ENCODE peak calls at places on chromosomes 3 and 15, in nine cellular contexts. G is lower lobe of right lung; U is uterus; L is left ventricle myocardium inferior; V is keratinocyte; I is CD4-positive, alpha-beta memory T cell; H is cardiac muscle cell; F is kidney; E is ovary. A is an unnamed sample.

GRCh38 chr3:71428841-71429609 is 154.5 kb downstream of the FOXP1 start:
- DNase-seq in G (peak), U (no peak), L (peak), V (no peak), I (no peak), H (peak), F (peak), E (peak), A (no peak)

GRCh38 chr3:61872077-61872706 is 310.8 kb downstream of the PTPRG start:
- DNase-seq in G (no peak), U (no peak), L (no peak), V (no peak), I (no peak), H (peak), F (no peak), E (no peak), A (no peak)

GRCh38 chr3:67329358-67329757 is 325.1 kb downstream of the SUCLG2 start:
- DNase-seq in G (no peak), U (no peak), L (no peak), V (no peak), I (no peak), H (no peak), F (no peak), E (no peak), A (no peak)

GRCh38 chr3:138694287-138695007 is 85.9 kb downstream of the FAIM start:
- DNase-seq in G (no peak), U (no peak), L (no peak), V (peak), I (no peak), H (peak), F (no peak), E (peak), A (no peak)

GRCh38 chr3:186653984-186654383 is 11.8 kb upstream of the HRG start:
- DNase-seq in G (no peak), U (no peak), L (no peak), V (no peak), I (no peak), H (peak), F (no peak), E (no peak), A (no peak)

GRCh38 chr3:126349071-126349470 is 8.1 kb downstream of the KLF15 start:
- DNase-seq in G (peak), U (peak), L (no peak), V (no peak), I (no peak), H (no peak), F (peak), E (no peak), A (peak)

GRCh38 chr15:34725565-34725964 is 29.2 kb downstream of the GJD2 start:
- DNase-seq in G (no peak), U (no peak), L (no peak), V (no peak), I (no peak), H (no peak), F (no peak), E (no peak), A (no peak)

GRCh38 chr15:80551348-80551747 is 143.8 kb upstream of the ABHD17C start:
- DNase-seq in G (no peak), U (no peak), L (no peak), V (no peak), I (no peak), H (peak), F (no peak), E (no peak), A (no peak)

GRCh38 chr15:69794643-69795461 is 302.9 kb downstream of the TLE3 start:
- DNase-seq in G (no peak), U (peak), L (no peak), V (no peak), I (no peak), H (peak), F (peak), E (peak), A (peak)

GRCh38 chr3:136893848-136894443 is 31.9 kb downstream of the NCK1 start:
- DNase-seq in G (no peak), U (no peak), L (no peak), V (no peak), I (no peak), H (peak), F (no peak), E (no peak), A (no peak)

GRCh38 chr3:146033950-146034349 is 127.0 kb downstream of the PLOD2 start:
- DNase-seq in G (no peak), U (no peak), L (no peak), V (no peak), I (no peak), H (no peak), F (no peak), E (no peak), A (no peak)

GRCh38 chr3:38190481-38190881 is 25.1 kb downstream of the OXSR1 start:
- DNase-seq in G (no peak), U (no peak), L (no peak), V (no peak), I (no peak), H (no peak), F (no peak), E (no peak), A (no peak)

GRCh38 chr3:37310666-37311050 is 136.3 kb upstream of the LRRFIP2 start:
- DNase-seq in G (no peak), U (no peak), L (no peak), V (no peak), I (no peak), H (peak), F (no peak), E (no peak), A (peak)

GRCh38 chr3:162810776-162811175 is 1314.2 kb downstream of the OTOL1 start:
- DNase-seq in G (no peak), U (no peak), L (no peak), V (no peak), I (no peak), H (no peak), F (no peak), E (no peak), A (no peak)

GRCh38 chr3:138916824-138917223 is 30.1 kb downstream of the FOXL2 start:
- DNase-seq in G (peak), U (no peak), L (no peak), V (no peak), I (no peak), H (no peak), F (peak), E (no peak), A (no peak)

GRCh38 chr3:55406666-55407425 is 80.3 kb downstream of the WNT5A start:
- DNase-seq in G (no peak), U (no peak), L (no peak), V (no peak), I (no peak), H (no peak), F (no peak), E (no peak), A (no peak)

GRCh38 chr3:105938826-105939225 is 70.0 kb upstream of the CBLB start:
- DNase-seq in G (no peak), U (no peak), L (no peak), V (no peak), I (no peak), H (no peak), F (no peak), E (no peak), A (no peak)

GRCh38 chr15:83046558-83047127 is 20.4 kb downstream of the BTBD1 start:
- DNase-seq in G (no peak), U (no peak), L (no peak), V (no peak), I (no peak), H (peak), F (no peak), E (no peak), A (no peak)

GRCh38 chr3:46395210-46395661 is 11.6 kb downstream of the CCR5AS start:
- DNase-seq in G (no peak), U (no peak), L (no peak), V (no peak), I (no peak), H (peak), F (no peak), E (no peak), A (no peak)

GRCh38 chr3:71510485-71510884 is 73.0 kb downstream of the FOXP1 start:
- DNase-seq in G (no peak), U (no peak), L (no peak), V (no peak), I (no peak), H (peak), F (no peak), E (no peak), A (no peak)

GRCh38 chr15:51048308-51048707 is 46.4 kb downstream of the TNFAIP8L3 start:
- DNase-seq in G (no peak), U (no peak), L (no peak), V (no peak), I (no peak), H (no peak), F (no peak), E (no peak), A (no peak)

GRCh38 chr3:177529716-177530335 is 332.5 kb upstream of the TBL1XR1 start:
- DNase-seq in G (no peak), U (no peak), L (no peak), V (no peak), I (no peak), H (peak), F (no peak), E (no peak), A (no peak)

GRCh38 chr15:99518191-99518590 is 47.6 kb upstream of the MEF2A start:
- DNase-seq in G (no peak), U (no peak), L (no peak), V (no peak), I (no peak), H (no peak), F (no peak), E (no peak), A (no peak)

GRCh38 chr15:98896002-98896721 is 111.4 kb downstream of the PGPEP1L start:
- DNase-seq in G (no peak), U (no peak), L (no peak), V (no peak), I (no peak), H (peak), F (no peak), E (no peak), A (no peak)

GRCh38 chr3:115469649-115470048 is 153.7 kb upstream of the GAP43 start:
- DNase-seq in G (no peak), U (no peak), L (no peak), V (no peak), I (no peak), H (no peak), F (no peak), E (no peak), A (no peak)

GRCh38 chr3:165919284-165919683 is 82.1 kb upstream of the BCHE start:
- DNase-seq in G (no peak), U (no peak), L (no peak), V (no peak), I (no peak), H (no peak), F (no peak), E (no peak), A (no peak)

GRCh38 chr15:66685638-66686150 is 16.3 kb upstream of the SMAD6 start:
- DNase-seq in G (no peak), U (no peak), L (no peak), V (no peak), I (no peak), H (no peak), F (no peak), E (no peak), A (no peak)

GRCh38 chr3:36923981-36924747 is 20.7 kb downstream of the TRANK1 start:
- DNase-seq in G (no peak), U (no peak), L (no peak), V (no peak), I (no peak), H (no peak), F (no peak), E (no peak), A (no peak)

GRCh38 chr15:28992996-28993719 is 107.4 kb downstream of the APBA2 start:
- DNase-seq in G (no peak), U (no peak), L (no peak), V (no peak), I (no peak), H (no peak), F (no peak), E (peak), A (no peak)

GRCh38 chr3:180189310-180189648 is 152.5 kb upstream of the PEX5L start:
- DNase-seq in G (no peak), U (no peak), L (no peak), V (no peak), I (no peak), H (no peak), F (no peak), E (no peak), A (no peak)

GRCh38 chr3:8499181-8499611 is 2.4 kb upstream of the LMCD1 start:
- DNase-seq in G (no peak), U (no peak), L (no peak), V (no peak), I (no peak), H (peak), F (no peak), E (no peak), A (no peak)

GRCh38 chr3:187265461-187265955 is 26.0 kb downstream of the MASP1 start:
- DNase-seq in G (no peak), U (no peak), L (no peak), V (no peak), I (no peak), H (no peak), F (no peak), E (no peak), A (no peak)

GRCh38 chr3:6177417-6177816 is 683.5 kb upstream of the GRM7 start:
- DNase-seq in G (no peak), U (no peak), L (no peak), V (no peak), I (no peak), H (no peak), F (no peak), E (no peak), A (no peak)

GRCh38 chr3:13866406-13866965 is 13.4 kb downstream of the WNT7A start:
- DNase-seq in G (no peak), U (no peak), L (no peak), V (no peak), I (peak), H (no peak), F (peak), E (no peak), A (no peak)

GRCh38 chr15:38201714-38202113 is 50.9 kb upstream of the SPRED1 start:
- DNase-seq in G (no peak), U (no peak), L (no peak), V (no peak), I (no peak), H (peak), F (no peak), E (no peak), A (no peak)

GRCh38 chr3:40615110-40615915 is 90.6 kb downstream of the ZNF621 start:
- DNase-seq in G (no peak), U (no peak), L (no peak), V (no peak), I (no peak), H (no peak), F (no peak), E (no peak), A (no peak)

GRCh38 chr3:63043631-63044030 is 168.4 kb upstream of the CADPS start:
- DNase-seq in G (no peak), U (no peak), L (no peak), V (no peak), I (no peak), H (no peak), F (no peak), E (no peak), A (no peak)

GRCh38 chr3:135490219-135490618 is 475.3 kb upstream of the PPP2R3A start:
- DNase-seq in G (no peak), U (no peak), L (no peak), V (no peak), I (no peak), H (no peak), F (no peak), E (no peak), A (no peak)

GRCh38 chr15:49895337-49896223 is 223.5 kb downstream of the ATP8B4 start:
- DNase-seq in G (no peak), U (no peak), L (no peak), V (no peak), I (no peak), H (peak), F (no peak), E (no peak), A (no peak)
- H3K27ac ChIP-seq in G (peak), U (peak), L (peak), V (no peak), I (no peak), H (no peak), F (peak), E (no peak), A (no peak)

GRCh38 chr15:57667171-57667924 is 39.2 kb upstream of the POLR2M start:
- DNase-seq in G (no peak), U (peak), L (no peak), V (no peak), I (no peak), H (peak), F (no peak), E (peak), A (no peak)
- H3K4me3 ChIP-seq in G (no peak), U (no peak), L (peak), V (no peak), I (no peak), H (no peak), F (peak), E (no peak), A (peak)

GRCh38 chr3:154121236-154122095 is at the start of gene ARHGEF26:
- DNase-seq in G (peak), U (peak), L (peak), V (no peak), I (peak), H (peak), F (peak), E (peak), A (peak)

GRCh38 chr3:154125378-154126030 is 4.3 kb downstream of the ARHGEF26 start:
- DNase-seq in G (no peak), U (no peak), L (no peak), V (no peak), I (no peak), H (no peak), F (no peak), E (no peak), A (no peak)

GRCh38 chr3:154120903-154121235 is 321 bp upstream of the ARHGEF26 start:
- DNase-seq in G (no peak), U (no peak), L (no peak), V (no peak), I (no peak), H (no peak), F (no peak), E (no peak), A (no peak)

GRCh38 chr3:154122096-154122911 is 1.1 kb downstream of the ARHGEF26 start:
- DNase-seq in G (peak), U (peak), L (peak), V (no peak), I (no peak), H (no peak), F (peak), E (peak), A (no peak)

GRCh38 chr3:154122912-154123559 is 1.8 kb downstream of the ARHGEF26 start:
- DNase-seq in G (no peak), U (peak), L (no peak), V (no peak), I (no peak), H (peak), F (no peak), E (no peak), A (no peak)
- H3K27ac ChIP-seq in G (peak), U (peak), L (peak), V (peak), I (no peak), H (no peak), F (no peak), E (peak), A (peak)

DNA sequence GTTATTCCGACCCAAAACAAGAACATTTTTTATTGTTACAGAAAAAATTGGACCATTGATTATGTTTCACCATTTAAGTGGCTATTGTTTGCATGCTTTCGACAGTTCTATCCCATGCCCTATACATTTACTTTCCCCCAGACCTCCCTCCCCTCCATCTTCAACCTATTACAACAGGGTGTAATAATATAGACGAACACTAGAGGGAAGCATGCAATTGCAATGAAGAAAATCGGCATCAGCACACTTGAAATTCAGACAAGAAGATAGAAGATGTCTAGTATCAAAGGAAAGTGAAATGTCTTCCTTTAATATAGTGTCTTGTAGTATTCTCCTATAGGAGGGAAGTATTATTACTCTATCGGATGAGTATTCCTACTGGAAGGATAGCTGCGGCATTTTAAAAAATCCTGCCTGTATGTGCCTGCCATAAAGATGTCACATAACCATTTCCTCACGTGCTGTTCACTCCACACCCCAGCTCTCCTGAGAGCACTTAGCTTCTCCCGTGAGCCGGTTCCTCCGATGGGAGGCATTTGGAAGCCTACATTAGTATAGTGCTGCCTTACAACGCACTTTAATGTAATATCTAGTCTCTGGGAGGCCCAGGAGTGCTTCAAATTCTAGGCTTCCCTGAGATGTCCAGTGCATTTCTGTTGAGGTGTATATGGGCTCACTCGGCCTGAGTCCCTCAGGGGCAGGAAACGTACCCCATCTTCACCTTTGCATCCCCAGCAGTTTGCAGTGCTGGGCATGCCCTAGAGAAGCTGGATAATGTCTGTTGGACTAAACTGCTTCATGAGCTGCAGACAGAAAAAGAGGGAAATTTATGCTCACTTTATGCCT is 17.8 kb upstream of the ERICH6 start:
- DNase-seq in G (no peak), U (no peak), L (no peak), V (no peak), I (peak), H (peak), F (no peak), E (no peak), A (no peak)
- H3K4me3 ChIP-seq in G (no peak), U (peak), L (peak), V (no peak), I (no peak), H (no peak), F (no peak), E (peak), A (peak)

GRCh38 chr3:11634081-11634635 is 9.6 kb downstream of the VGLL4 start:
- DNase-seq in G (no peak), U (no peak), L (peak), V (no peak), I (no peak), H (no peak), F (no peak), E (no peak), A (no peak)
- H3K27ac ChIP-seq in G (peak), U (peak), L (peak), V (no peak), I (no peak), H (no peak), F (no peak), E (no peak), A (no peak)

DNA sequence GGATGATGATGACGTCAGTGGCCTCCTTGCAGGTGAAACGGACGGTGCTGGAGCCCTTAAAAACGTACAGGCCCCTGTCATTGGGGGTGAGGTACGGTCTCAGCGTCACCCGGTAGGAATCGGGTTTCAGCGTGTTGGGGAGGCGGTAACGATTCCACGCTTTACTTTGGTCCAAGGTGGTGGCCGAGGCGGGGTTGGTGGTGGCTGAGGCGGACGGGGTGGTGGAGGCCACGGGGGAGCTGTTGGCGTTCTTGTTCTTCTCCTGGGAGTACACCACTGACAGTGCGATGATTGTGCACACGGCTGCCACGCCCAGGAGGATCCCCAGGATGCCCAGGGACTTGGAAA is 8.5 kb downstream of the ANPEP start:
- DNase-seq in G (peak), U (no peak), L (no peak), V (no peak), I (no peak), H (no peak), F (no peak), E (no peak), A (no peak)
- H3K4me3 ChIP-seq in G (no peak), U (no peak), L (no peak), V (no peak), I (no peak), H (no peak), F (peak), E (no peak), A (no peak)

DNA sequence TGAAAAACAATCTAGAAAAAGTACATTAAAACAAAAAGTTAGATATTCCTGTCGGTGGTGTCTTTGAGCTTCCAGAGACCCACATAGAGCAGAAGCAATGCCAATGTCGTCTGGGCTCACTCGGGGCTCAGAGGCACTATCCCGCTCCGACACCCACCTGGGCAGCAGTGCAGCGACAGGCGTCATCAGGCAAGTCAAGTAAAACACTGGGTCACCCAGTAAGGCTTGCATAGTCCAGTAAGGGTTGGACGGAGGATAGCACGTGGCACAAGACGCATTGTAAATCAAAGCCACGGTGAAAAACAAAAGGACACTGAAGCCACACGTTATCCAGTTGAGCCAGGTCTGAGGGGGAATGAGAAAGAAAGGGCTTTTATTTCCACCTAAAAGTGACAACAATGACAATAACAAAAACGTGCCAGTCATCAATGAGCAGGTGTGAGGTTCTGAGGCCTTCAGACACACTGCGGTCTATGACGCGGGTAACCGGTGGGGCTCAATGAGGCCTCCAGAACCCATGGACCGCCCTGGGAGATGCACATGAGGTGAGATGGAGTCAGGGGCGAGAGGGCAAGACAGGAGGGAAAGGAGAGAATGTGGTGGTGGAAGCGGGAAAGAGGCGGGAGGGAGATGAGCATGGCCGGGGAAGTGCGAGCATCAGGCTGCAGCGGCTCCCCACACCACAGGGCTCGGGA is 183.0 kb downstream of the ATP10A start:
- DNase-seq in G (no peak), U (no peak), L (no peak), V (no peak), I (no peak), H (no peak), F (no peak), E (no peak), A (no peak)
- H3K27ac ChIP-seq in G (no peak), U (no peak), L (no peak), V (no peak), I (no peak), H (no peak), F (no peak), E (no peak), A (no peak)